ENCODE peak calls at places on chromosomes 11 and 22, in ten cellular contexts. Q is neuronal stem cell; Z is colonic mucosa; M is transverse colon; A is CD8-positive, alpha-beta memory T cell; T is H7; S is adipocyte; B is tibial artery; U is kidney epithelial cell; F is astrocyte. I is an unnamed sample.

GRCh38 chr11:119202554-119202953 is 3.6 kb upstream of the CBL start:
- DNase-seq in Q (no peak), T (no peak), U (no peak), M (no peak), A (no peak), S (no peak), F (no peak), Z (no peak), B (no peak), I (no peak)

GRCh38 chr11:103661991-103662390 is 374.4 kb upstream of the DDI1 start:
- DNase-seq in M (no peak), Z (no peak), Q (no peak), F (no peak), A (no peak), T (no peak), U (no peak), B (no peak), S (no peak), I (no peak)

GRCh38 chr11:38425578-38425977 is 1827.5 kb upstream of the RAG2 start:
- DNase-seq in M (no peak), S (no peak), A (no peak), Z (no peak), B (no peak), F (no peak), Q (no peak), U (no peak), T (no peak), I (no peak)

GRCh38 chr11:82978422-82979099 is 77.0 kb downstream of the DDIAS start:
- DNase-seq in B (no peak), S (peak; percentile 37), A (no peak), Q (no peak), M (no peak), F (peak; percentile 89), Z (no peak), T (no peak), U (peak; percentile 38), I (peak; percentile 59)

GRCh38 chr11:115215694-115216615 is 288.3 kb downstream of the CADM1 start:
- DNase-seq in Z (no peak), F (no peak), B (no peak), A (no peak), S (no peak), Q (no peak), U (no peak), M (no peak), T (no peak), I (no peak)

GRCh38 chr11:433111-433510 is 8.7 kb downstream of the ANO9 start:
- DNase-seq in F (no peak), S (no peak), M (peak; percentile 7), A (no peak), U (no peak), Q (no peak), T (no peak), Z (no peak), B (no peak), I (no peak)

GRCh38 chr22:45626198-45626651 is 45.4 kb upstream of the ATXN10 start:
- DNase-seq in Z (peak; percentile 88), A (no peak), U (no peak), T (no peak), F (no peak), B (no peak), M (peak; percentile 80), Q (no peak), S (no peak), I (no peak)

GRCh38 chr11:59787255-59787588 is 23.4 kb downstream of the MRPL16 start:
- DNase-seq in T (no peak), Q (no peak), B (no peak), F (no peak), M (no peak), S (no peak), U (no peak), Z (no peak), A (no peak), I (no peak)

DNA sequence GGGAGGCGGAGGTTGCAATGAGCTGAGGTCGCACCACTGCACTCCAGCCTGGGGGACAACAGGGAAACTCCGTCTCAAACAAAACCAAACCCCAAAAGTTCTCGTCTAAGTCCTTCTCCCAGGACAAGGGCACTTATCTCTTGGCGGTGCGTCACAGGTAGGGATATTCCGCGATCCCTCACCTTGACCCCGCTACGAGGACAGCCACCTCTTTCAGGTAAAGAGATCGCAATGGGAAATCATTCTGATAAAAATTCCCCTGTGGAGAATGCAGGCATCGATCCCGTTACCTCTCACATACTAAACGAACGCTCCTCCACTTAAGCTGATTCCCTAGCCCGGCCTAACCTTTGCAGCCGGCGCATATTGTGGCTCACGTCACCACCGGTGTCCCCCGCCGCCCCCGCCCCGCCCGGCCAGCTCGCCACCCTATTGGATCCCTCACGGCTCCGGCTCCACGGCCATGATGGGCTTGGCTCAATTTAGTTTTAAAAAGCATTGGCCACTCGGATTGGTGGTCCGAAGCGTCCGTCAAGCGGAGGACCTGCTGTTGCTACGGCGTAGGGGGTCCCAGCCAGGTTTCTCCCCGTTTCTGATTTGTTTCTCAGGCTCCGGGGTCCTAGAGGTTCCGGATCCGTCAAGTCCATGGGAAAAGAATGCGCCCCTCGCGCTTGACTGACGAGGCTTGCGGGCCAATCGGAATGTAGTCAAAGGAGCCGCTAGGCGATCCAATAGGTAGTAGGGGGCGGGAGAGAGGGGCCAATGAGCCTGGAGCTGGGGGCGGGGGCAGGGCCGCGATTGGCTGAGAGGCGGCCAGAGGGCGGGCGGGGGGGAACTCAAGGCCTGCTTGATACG is 439 bp upstream of the PPP6R3 start:
- DNase-seq in Q (peak; percentile 99), T (peak; percentile 99), M (peak; percentile 96), Z (peak; percentile 97), B (peak; percentile 98), U (peak; percentile 96), A (peak; percentile 92), S (peak; percentile 100), F (peak; percentile 99), I (peak; percentile 98)
- H3K4me3 ChIP-seq in Q (peak overlapping the region; percentile 95), T (peak overlapping the region; percentile 86), M (peak overlapping the region; percentile 86), Z (peak overlapping the region; percentile 85), B (peak overlapping the region; percentile 86), U (peak overlapping the region; percentile 62), A (peak overlapping the region; percentile 79), S (peak overlapping the region; percentile 97), F (peak overlapping the region; percentile 81), I (peak overlapping the region; percentile 83)

DNA sequence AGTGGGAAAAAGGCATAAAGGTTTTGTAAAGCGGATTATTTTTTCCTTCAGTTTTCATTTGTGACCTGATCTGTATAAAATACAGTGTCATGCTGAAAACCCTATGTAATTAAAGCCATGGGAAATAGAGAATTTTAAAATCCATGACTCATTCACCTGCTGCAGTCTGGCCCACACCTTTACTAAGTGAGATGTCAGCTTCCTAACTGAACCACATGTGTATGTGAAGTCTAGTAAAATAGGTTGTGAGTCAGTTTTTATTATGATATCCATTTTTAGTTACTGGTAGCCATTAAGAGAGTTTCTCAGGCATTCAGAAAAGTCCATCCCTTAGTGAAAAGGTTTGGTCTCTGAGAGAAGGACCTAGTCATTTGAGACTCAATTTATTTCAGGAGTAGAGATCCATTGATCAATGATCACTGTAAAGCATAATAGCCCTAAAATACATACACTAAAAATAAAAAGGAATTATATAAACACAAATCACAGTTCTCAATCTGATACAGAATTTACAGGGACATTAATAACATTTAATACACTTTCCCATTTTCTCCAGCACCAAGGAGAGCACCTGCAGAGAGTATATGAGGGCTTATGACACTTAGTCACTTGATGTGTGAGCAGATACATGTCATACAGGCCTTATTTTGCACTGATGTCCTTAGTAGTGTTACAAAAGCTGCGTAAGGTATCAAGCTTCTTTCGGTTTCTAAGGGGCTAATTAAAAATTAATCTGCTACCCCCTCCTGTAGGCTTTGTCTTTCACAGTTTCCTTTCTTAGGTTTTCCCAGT is 61.1 kb downstream of the TRIM44 start:
- DNase-seq in B (no peak), Z (no peak), U (no peak), M (no peak), A (no peak), S (no peak), Q (no peak), F (peak; percentile 3), T (no peak), I (no peak)
- H3K36me3 ChIP-seq in B (peaks cover 7% of the 10 kb centered on the region), Z (peaks cover 3% of the 10 kb centered on the region), U (no peaks in the 10 kb centered on the region), M (peaks cover 16% of the 10 kb centered on the region), A (peaks cover 3% of the 10 kb centered on the region), S (peaks cover 24% of the 10 kb centered on the region), Q (peaks cover 7% of the 10 kb centered on the region), F (peaks cover 4% of the 10 kb centered on the region), T (no peaks in the 10 kb centered on the region), I (no peaks in the 10 kb centered on the region)

GRCh38 chr11:32032052-32032451 is 58.8 kb upstream of the RCN1 start:
- DNase-seq in T (no peak), F (no peak), Q (no peak), U (no peak), M (no peak), S (no peak), B (no peak), Z (no peak), A (no peak), I (no peak)

GRCh38 chr11:32033067-32033466 is 57.8 kb upstream of the RCN1 start:
- DNase-seq in Z (no peak), M (no peak), A (no peak), Q (no peak), F (no peak), S (no peak), T (no peak), U (no peak), B (no peak), I (no peak)

GRCh38 chr11:32034149-32034548 is 56.7 kb upstream of the RCN1 start:
- DNase-seq in T (no peak), Z (no peak), Q (no peak), B (no peak), M (no peak), U (peak; percentile 9), F (peak; percentile 100), S (peak; percentile 15), A (no peak), I (peak; percentile 98)

GRCh38 chr11:32033491-32033890 is 57.4 kb upstream of the RCN1 start:
- DNase-seq in U (no peak), F (peak; percentile 18), Q (no peak), B (no peak), S (no peak), A (no peak), M (no peak), Z (no peak), T (no peak), I (no peak)

DNA sequence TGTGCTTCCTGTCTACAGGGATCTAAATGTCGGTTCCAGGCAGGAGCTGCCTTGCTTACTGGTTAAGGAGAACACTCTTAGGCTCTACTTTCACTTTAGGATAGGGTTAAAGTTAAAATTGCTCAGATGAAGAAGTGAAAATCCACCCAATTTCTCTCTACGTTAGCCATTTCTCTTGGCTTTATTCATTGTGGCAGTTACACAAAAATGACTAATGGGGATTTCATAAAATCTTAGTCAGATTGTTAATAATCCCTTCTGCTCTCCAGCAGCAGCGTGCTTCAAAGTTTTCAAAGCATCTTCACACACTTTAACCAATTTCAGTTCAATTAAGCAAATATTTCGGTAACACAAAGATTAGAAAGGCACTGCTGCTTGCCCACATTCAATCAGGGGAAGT is 58.4 kb upstream of the RCN1 start:
- DNase-seq in U (no peak), M (no peak), F (no peak), B (no peak), Z (no peak), A (no peak), T (no peak), Q (no peak), S (no peak), I (no peak)
- H3K4me3 ChIP-seq in U (no peak overlapping the region), M (no peak overlapping the region), F (no peak overlapping the region), B (no peak overlapping the region), Z (no peak overlapping the region), A (no peak overlapping the region), T (no peak overlapping the region), Q (no peak overlapping the region), S (peak overlapping the region; percentile 34), I (no peak overlapping the region)

GRCh38 chr11:129386795-129387390 is 11.2 kb downstream of the BARX2 start:
- DNase-seq in U (no peak), Q (no peak), B (no peak), T (no peak), A (no peak), F (no peak), M (peak; percentile 46), Z (peak; percentile 79), S (no peak), I (no peak)

GRCh38 chr11:129390303-129390816 is 14.7 kb downstream of the BARX2 start:
- DNase-seq in B (no peak), Z (no peak), U (no peak), T (no peak), F (no peak), S (no peak), M (no peak), Q (no peak), A (no peak), I (no peak)

GRCh38 chr11:129385801-129386200 is 10.2 kb downstream of the BARX2 start:
- DNase-seq in Q (no peak), U (no peak), B (no peak), F (no peak), T (no peak), Z (no peak), A (no peak), S (no peak), M (no peak), I (no peak)

GRCh38 chr11:129391350-129391749 is 15.7 kb downstream of the BARX2 start:
- DNase-seq in U (no peak), Z (no peak), M (no peak), B (no peak), S (no peak), T (no peak), F (no peak), A (no peak), Q (no peak), I (no peak)

DNA sequence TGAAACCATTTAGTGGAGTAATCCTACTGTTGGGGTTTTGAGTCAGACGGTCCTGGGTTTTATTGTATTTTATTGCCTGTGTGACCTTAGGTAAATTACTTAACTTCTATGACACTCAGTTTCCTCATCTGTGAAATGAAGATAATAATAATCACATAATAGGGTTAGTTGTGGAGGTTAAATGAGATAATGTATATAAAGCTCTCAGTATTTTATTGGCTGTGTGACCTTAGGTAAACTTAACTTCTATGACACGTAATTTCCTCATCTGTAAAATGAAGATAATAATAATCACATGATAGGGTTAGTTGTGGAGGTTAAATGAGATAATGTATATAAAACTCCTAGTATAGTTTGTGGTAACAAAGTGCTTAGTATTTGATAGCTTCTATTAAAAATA is 13.2 kb downstream of the BARX2 start:
- DNase-seq in F (no peak), U (no peak), M (no peak), A (no peak), S (no peak), B (no peak), Q (no peak), Z (no peak), T (no peak), I (no peak)
- H3K36me3 ChIP-seq in F (no peaks in the 10 kb centered on the region), U (no peaks in the 10 kb centered on the region), M (no peaks in the 10 kb centered on the region), A (no peaks in the 10 kb centered on the region), S (no peaks in the 10 kb centered on the region), B (no peaks in the 10 kb centered on the region), Q (no peaks in the 10 kb centered on the region), Z (no peaks in the 10 kb centered on the region), T (no peaks in the 10 kb centered on the region), I (no peaks in the 10 kb centered on the region)

I was measured in BJ.